ENCODE peak calls at places on chromosomes 13 and 19, in seven cellular contexts. L is fibroblast of lung, Z is mammary epithelial cell, D is IMR-90, E is H9, X is Karpas-422, V is neuronal stem cell. M is an unnamed sample. For H3K4me1, the result is how much of the 10 kb centered on the place peaks cover.

GRCh38 chr13:92806215-92806614 is 420.4 kb upstream of the GPC6 start:
- DNase-seq in L (peak), D (no peak), E (no peak), X (no peak), V (no peak), Z (no peak), M (no peak)

GRCh38 chr13:102704238-102704750 is 9.4 kb upstream of the METTL21C start:
- DNase-seq in X (no peak), L (no peak), V (no peak), D (no peak), Z (peak), E (no peak), M (no peak)

GRCh38 chr13:47598340-47598911 is 402.6 kb downstream of the SUCLA2 start:
- DNase-seq in D (peak), Z (no peak), V (no peak), L (peak), X (peak), E (no peak), M (no peak)

GRCh38 chr19:40465025-40465780 is at the start of gene BLVRB:
- DNase-seq in X (no peak), V (no peak), E (no peak), L (peak), Z (peak), D (peak), M (no peak)

GRCh38 chr19:21045028-21045427 is 24.6 kb downstream of the ZNF430 start:
- DNase-seq in X (no peak), Z (no peak), D (no peak), V (no peak), L (no peak), E (no peak), M (no peak)

GRCh38 chr13:37481005-37481857 is 117.3 kb downstream of the POSTN start:
- DNase-seq in E (no peak), V (no peak), X (no peak), Z (peak), D (peak), L (peak), M (no peak)

GRCh38 chr13:107099661-107100060 is 531.7 kb upstream of the ARGLU1 start:
- DNase-seq in D (peak), V (no peak), Z (no peak), E (no peak), L (peak), X (no peak), M (no peak)

GRCh38 chr13:31731923-31732322 is 7.4 kb upstream of the RXFP2 start:
- DNase-seq in E (no peak), L (no peak), V (no peak), D (no peak), Z (no peak), X (no peak), M (no peak)

GRCh38 chr13:30880756-30881155 is 25.3 kb upstream of the MEDAG start:
- DNase-seq in V (no peak), E (no peak), X (no peak), L (peak), Z (peak), D (peak), M (no peak)

GRCh38 chr13:43307221-43307920 is 284.0 kb downstream of the DNAJC15 start:
- DNase-seq in X (no peak), V (no peak), L (no peak), E (no peak), D (no peak), Z (no peak), M (no peak)

GRCh38 chr13:26498524-26499208 is 58.8 kb upstream of the WASF3 start:
- DNase-seq in L (peak), D (peak), E (no peak), X (no peak), Z (no peak), V (no peak), M (no peak)

GRCh38 chr19:17357724-17358123 is 19.4 kb downstream of the PLVAP start:
- DNase-seq in X (no peak), Z (no peak), E (no peak), D (no peak), V (no peak), L (no peak), M (no peak)

GRCh38 chr19:17352608-17353280 is 15.4 kb downstream of the GTPBP3 start:
- DNase-seq in V (no peak), E (no peak), Z (no peak), X (no peak), L (no peak), D (no peak), M (no peak)

GRCh38 chr19:17351815-17352435 is 14.6 kb downstream of the GTPBP3 start:
- DNase-seq in X (no peak), L (no peak), D (no peak), V (no peak), E (no peak), Z (no peak), M (no peak)

GRCh38 chr19:17357078-17357666 is 19.8 kb downstream of the GTPBP3 start:
- DNase-seq in Z (no peak), X (no peak), V (no peak), D (no peak), L (no peak), E (no peak), M (no peak)

DNA sequence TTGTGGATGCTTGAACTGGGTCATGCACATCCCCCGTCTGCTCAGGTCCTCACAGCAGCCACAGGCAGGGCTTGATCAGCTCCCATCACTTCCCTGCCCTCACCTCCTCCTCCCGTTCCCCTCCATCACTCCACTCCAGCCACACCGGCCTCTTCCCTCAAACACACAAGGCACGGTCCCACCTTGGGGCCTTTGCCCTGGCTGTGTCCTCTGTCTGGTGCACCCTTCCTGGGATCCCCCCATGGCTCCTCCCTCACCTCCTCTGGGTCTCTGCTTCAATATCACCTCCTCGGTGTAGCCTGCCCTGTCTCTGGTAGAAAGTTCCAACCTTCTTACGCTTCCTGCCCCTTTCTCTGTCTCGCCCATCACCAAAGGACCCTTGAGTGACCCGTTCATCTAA is 16.0 kb downstream of the GTPBP3 start:
- DNase-seq in E (no peak), X (no peak), L (no peak), Z (no peak), V (no peak), D (no peak), M (no peak)
- H2AFZ ChIP-seq in E (no peak), X (no peak), L (no peak), Z (no peak), V (peak), D (peak), M (peak)

DNA sequence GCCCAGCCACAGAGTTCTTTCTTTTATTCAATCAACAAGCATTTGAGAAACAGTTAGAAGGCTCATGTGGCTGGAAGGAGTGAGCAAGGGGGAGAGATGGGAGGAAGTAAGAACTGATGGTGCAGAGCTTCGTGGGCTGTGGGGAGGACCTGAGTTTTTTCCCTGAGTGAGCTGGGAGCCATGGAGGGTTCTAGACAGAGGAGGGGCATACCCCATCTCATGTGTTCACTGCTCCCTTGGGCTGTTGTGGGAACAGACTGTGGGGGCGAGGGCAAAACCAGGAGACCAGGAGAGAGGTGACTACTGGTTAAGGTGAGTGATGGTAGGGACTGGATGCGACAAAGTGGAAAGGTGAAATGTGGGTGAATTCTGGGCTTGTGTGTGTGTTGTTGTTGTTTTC is 2.4 kb upstream of the PKN1 start:
- DNase-seq in E (no peak), X (peak), L (no peak), Z (no peak), D (no peak), V (no peak), M (no peak)
- H3K4me1 ChIP-seq in E (under half), X (under half), L (under half), Z (under half), D (under half), V (under half), M (under half)

GRCh38 chr19:55581828-55582223 is 1.2 kb upstream of the ZNF579 start:
- DNase-seq in X (no peak), E (no peak), D (no peak), Z (no peak), V (no peak), L (no peak), M (no peak)
- H2AFZ ChIP-seq in X (no peak), E (no peak), D (peak), Z (peak), V (no peak), L (no peak), M (no peak)

DNA sequence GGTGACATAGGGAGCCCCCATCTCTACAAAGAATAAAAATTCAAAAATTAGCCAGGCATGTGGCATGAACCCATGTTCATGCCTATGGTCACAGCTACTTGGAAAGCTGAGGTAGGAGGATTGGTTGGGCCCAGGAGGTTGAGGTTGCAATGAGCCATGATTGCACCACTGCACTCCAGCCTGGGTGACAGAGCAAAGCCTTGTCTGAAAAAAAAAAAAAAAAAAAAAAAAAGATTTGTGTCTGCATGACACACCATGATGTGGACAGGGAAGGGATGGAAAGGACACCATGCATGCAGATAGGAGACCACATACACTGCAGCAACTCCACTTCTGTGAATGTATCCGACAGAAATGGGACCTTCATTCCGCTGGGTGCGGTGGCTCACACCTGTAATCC is 34.0 kb upstream of the HOMER3 start:
- DNase-seq in Z (peak), L (no peak), X (no peak), E (no peak), D (peak), V (no peak), M (no peak)
- H3K4me1 ChIP-seq in Z (under half), L (under half), X (under half), E (under half), D (under half), V (under half), M (under half)

GRCh38 chr19:47071731-47072130 is 23.3 kb upstream of the TMEM160 start:
- DNase-seq in D (no peak), X (no peak), L (no peak), V (no peak), Z (no peak), E (no peak), M (no peak)

GRCh38 chr19:47072323-47072722 is 23.9 kb upstream of the TMEM160 start:
- DNase-seq in L (no peak), E (no peak), D (no peak), X (no peak), Z (no peak), V (no peak), M (no peak)

GRCh38 chr19:47075179-47075811 is 26.9 kb upstream of the TMEM160 start:
- DNase-seq in L (peak), E (no peak), D (peak), X (no peak), V (no peak), Z (no peak), M (no peak)

GRCh38 chr19:47074621-47075020 is 26.2 kb upstream of the TMEM160 start:
- DNase-seq in E (no peak), L (no peak), X (no peak), V (no peak), D (no peak), Z (no peak), M (no peak)

GRCh38 chr19:47073574-47073973 is 25.1 kb upstream of the TMEM160 start:
- DNase-seq in D (no peak), V (no peak), Z (no peak), L (no peak), E (no peak), X (no peak), M (no peak)
- H2AFZ ChIP-seq in D (no peak), V (no peak), Z (no peak), L (no peak), E (no peak), X (no peak), M (no peak)

GRCh38 chr19:11020982-11021759 is 60.3 kb downstream of the SMARCA4 start:
- DNase-seq in V (no peak), X (no peak), Z (no peak), L (no peak), E (no peak), D (no peak), M (no peak)

GRCh38 chr19:11019262-11019661 is 58.4 kb downstream of the SMARCA4 start:
- DNase-seq in X (no peak), E (no peak), D (no peak), L (no peak), V (no peak), Z (no peak), M (no peak)

GRCh38 chr19:11018743-11019142 is 57.9 kb downstream of the SMARCA4 start:
- DNase-seq in V (no peak), X (no peak), E (no peak), Z (no peak), L (no peak), D (no peak), M (no peak)

GRCh38 chr19:11020423-11020822 is 59.6 kb downstream of the SMARCA4 start:
- DNase-seq in L (no peak), E (no peak), D (no peak), V (no peak), X (no peak), Z (no peak), M (no peak)

DNA sequence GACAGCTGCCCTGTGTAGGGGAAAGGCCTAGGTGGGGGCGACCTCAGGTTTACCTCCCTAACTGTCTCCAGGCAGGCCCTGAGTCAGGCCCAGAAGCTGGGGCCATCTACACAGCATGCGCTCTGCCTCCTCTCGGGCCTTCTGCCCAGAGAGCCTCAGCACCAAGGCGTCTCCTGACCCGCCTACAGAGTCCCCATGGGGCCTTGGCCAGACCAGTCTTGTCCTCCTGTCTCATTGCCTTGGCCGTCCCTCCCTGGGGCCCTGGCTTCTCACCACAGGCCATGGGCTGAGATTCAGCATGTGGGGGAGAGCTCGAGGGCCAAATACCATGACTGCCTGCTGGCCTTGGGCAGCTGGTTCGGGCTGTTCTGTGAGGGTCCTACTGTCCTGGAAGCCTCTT is 59.0 kb downstream of the SMARCA4 start:
- DNase-seq in D (no peak), E (no peak), Z (no peak), X (no peak), L (no peak), V (no peak), M (no peak)
- H3K4me1 ChIP-seq in D (under half), E (under half), Z (under half), X (under half), L (under half), V (under half), M (under half)